ENCODE peak calls at places on chromosome 4, in five cellular contexts. One of them, this sample, is unnamed.

GRCh38 chr4:140049924-140050681 is 103.9 kb downstream of the MAML3 start:
- DNase-seq in esophagus squamous epithelium: no peak
- DNase-seq in cardiac fibroblast: peak
- DNase-seq in upper lobe of right lung: no peak
- DNase-seq in epithelial cell of esophagus: peak
- DNase-seq in this sample: no peak

GRCh38 chr4:7210818-7211217 is 18.5 kb downstream of the SORCS2 start:
- DNase-seq in cardiac fibroblast: peak
- DNase-seq in epithelial cell of esophagus: no peak
- DNase-seq in esophagus squamous epithelium: no peak
- DNase-seq in upper lobe of right lung: no peak
- DNase-seq in this sample: no peak

GRCh38 chr4:6730603-6731300 is 14.8 kb downstream of the BLOC1S4 start:
- DNase-seq in cardiac fibroblast: no peak
- DNase-seq in epithelial cell of esophagus: no peak
- DNase-seq in esophagus squamous epithelium: no peak
- DNase-seq in upper lobe of right lung: no peak
- DNase-seq in this sample: no peak

GRCh38 chr4:140888059-140888458 is 131.9 kb upstream of the TBC1D9 start:
- DNase-seq in epithelial cell of esophagus: no peak
- DNase-seq in esophagus squamous epithelium: no peak
- DNase-seq in upper lobe of right lung: no peak
- DNase-seq in cardiac fibroblast: no peak
- DNase-seq in this sample: no peak

GRCh38 chr4:99087887-99088484 is 602 bp downstream of the ADH5 start:
- DNase-seq in upper lobe of right lung: peak
- DNase-seq in cardiac fibroblast: peak
- DNase-seq in esophagus squamous epithelium: no peak
- DNase-seq in epithelial cell of esophagus: peak
- DNase-seq in this sample: peak

GRCh38 chr4:108146346-108146745 is 22.4 kb downstream of the LEF1 start:
- DNase-seq in cardiac fibroblast: no peak
- DNase-seq in epithelial cell of esophagus: no peak
- DNase-seq in upper lobe of right lung: no peak
- DNase-seq in esophagus squamous epithelium: no peak
- DNase-seq in this sample: no peak

GRCh38 chr4:997375-998071 is 4.3 kb upstream of the SLC26A1 start:
- DNase-seq in epithelial cell of esophagus: no peak
- DNase-seq in cardiac fibroblast: no peak
- DNase-seq in esophagus squamous epithelium: no peak
- DNase-seq in upper lobe of right lung: no peak
- DNase-seq in this sample: no peak

GRCh38 chr4:38574559-38575333 is 89.3 kb upstream of the KLF3 start:
- DNase-seq in upper lobe of right lung: no peak
- DNase-seq in cardiac fibroblast: no peak
- DNase-seq in epithelial cell of esophagus: no peak
- DNase-seq in esophagus squamous epithelium: no peak
- DNase-seq in this sample: no peak

GRCh38 chr4:54571762-54572542 is 85.8 kb upstream of the KIT start:
- DNase-seq in esophagus squamous epithelium: no peak
- DNase-seq in cardiac fibroblast: no peak
- DNase-seq in upper lobe of right lung: no peak
- DNase-seq in epithelial cell of esophagus: no peak
- DNase-seq in this sample: no peak

GRCh38 chr4:21768349-21769310 is 179.9 kb downstream of the KCNIP4 start:
- DNase-seq in epithelial cell of esophagus: peak
- DNase-seq in cardiac fibroblast: peak
- DNase-seq in upper lobe of right lung: no peak
- DNase-seq in esophagus squamous epithelium: no peak
- DNase-seq in this sample: peak

GRCh38 chr4:174107749-174108354 is 175.6 kb downstream of the FBXO8 start:
- DNase-seq in epithelial cell of esophagus: no peak
- DNase-seq in esophagus squamous epithelium: no peak
- DNase-seq in cardiac fibroblast: peak
- DNase-seq in upper lobe of right lung: no peak
- DNase-seq in this sample: no peak

GRCh38 chr4:26289421-26289820 is 31.4 kb upstream of the RBPJ start:
- DNase-seq in esophagus squamous epithelium: no peak
- DNase-seq in epithelial cell of esophagus: peak
- DNase-seq in cardiac fibroblast: no peak
- DNase-seq in upper lobe of right lung: no peak
- DNase-seq in this sample: no peak

GRCh38 chr4:99447079-99447478 is 11.9 kb upstream of the ADH7 start:
- DNase-seq in epithelial cell of esophagus: peak
- DNase-seq in upper lobe of right lung: no peak
- DNase-seq in cardiac fibroblast: peak
- DNase-seq in esophagus squamous epithelium: no peak
- DNase-seq in this sample: no peak

GRCh38 chr4:10115271-10115656 is 1.3 kb downstream of the WDR1 start:
- DNase-seq in upper lobe of right lung: no peak
- DNase-seq in cardiac fibroblast: peak
- DNase-seq in esophagus squamous epithelium: no peak
- DNase-seq in epithelial cell of esophagus: peak
- DNase-seq in this sample: no peak

GRCh38 chr4:3635090-3635820 is 103.0 kb upstream of the LRPAP1 start:
- DNase-seq in epithelial cell of esophagus: no peak
- DNase-seq in cardiac fibroblast: no peak
- DNase-seq in upper lobe of right lung: no peak
- DNase-seq in esophagus squamous epithelium: no peak
- DNase-seq in this sample: no peak

GRCh38 chr4:36338973-36339372 is 57.6 kb downstream of the DTHD1 start:
- DNase-seq in upper lobe of right lung: no peak
- DNase-seq in cardiac fibroblast: no peak
- DNase-seq in epithelial cell of esophagus: no peak
- DNase-seq in esophagus squamous epithelium: no peak
- DNase-seq in this sample: no peak

GRCh38 chr4:139866270-139866962 is 200.8 kb downstream of the MGST2 start:
- DNase-seq in epithelial cell of esophagus: no peak
- DNase-seq in cardiac fibroblast: no peak
- DNase-seq in upper lobe of right lung: no peak
- DNase-seq in esophagus squamous epithelium: no peak
- DNase-seq in this sample: no peak

GRCh38 chr4:10173754-10174749 is 57.5 kb upstream of the WDR1 start:
- DNase-seq in esophagus squamous epithelium: no peak
- DNase-seq in epithelial cell of esophagus: peak
- DNase-seq in upper lobe of right lung: peak
- DNase-seq in cardiac fibroblast: no peak
- DNase-seq in this sample: no peak

GRCh38 chr4:1462009-1462767 is 55.9 kb upstream of the NKX1-1 start:
- DNase-seq in cardiac fibroblast: no peak
- DNase-seq in esophagus squamous epithelium: no peak
- DNase-seq in epithelial cell of esophagus: no peak
- DNase-seq in upper lobe of right lung: peak
- DNase-seq in this sample: no peak

GRCh38 chr4:139530833-139531427 is 25.1 kb downstream of the SETD7 start:
- DNase-seq in cardiac fibroblast: peak
- DNase-seq in epithelial cell of esophagus: peak
- DNase-seq in upper lobe of right lung: no peak
- DNase-seq in esophagus squamous epithelium: no peak
- DNase-seq in this sample: no peak

GRCh38 chr4:137253949-137254348 is 278.3 kb downstream of the PCDH18 start:
- DNase-seq in upper lobe of right lung: no peak
- DNase-seq in esophagus squamous epithelium: no peak
- DNase-seq in epithelial cell of esophagus: peak
- DNase-seq in cardiac fibroblast: peak
- DNase-seq in this sample: peak

GRCh38 chr4:35695401-35695800 is 548.9 kb downstream of the ARAP2 start:
- DNase-seq in epithelial cell of esophagus: no peak
- DNase-seq in esophagus squamous epithelium: no peak
- DNase-seq in upper lobe of right lung: no peak
- DNase-seq in cardiac fibroblast: no peak
- DNase-seq in this sample: no peak

GRCh38 chr4:91288702-91289311 is 1015.0 kb upstream of the GRID2 start:
- DNase-seq in cardiac fibroblast: no peak
- DNase-seq in esophagus squamous epithelium: no peak
- DNase-seq in upper lobe of right lung: no peak
- DNase-seq in epithelial cell of esophagus: peak
- DNase-seq in this sample: no peak

GRCh38 chr4:139438141-139438540 is 15.8 kb upstream of the RAB33B start:
- DNase-seq in epithelial cell of esophagus: no peak
- DNase-seq in upper lobe of right lung: no peak
- DNase-seq in cardiac fibroblast: no peak
- DNase-seq in esophagus squamous epithelium: no peak
- DNase-seq in this sample: no peak

GRCh38 chr4:44736900-44737299 is 10.5 kb upstream of the GNPDA2 start:
- DNase-seq in epithelial cell of esophagus: no peak
- DNase-seq in cardiac fibroblast: no peak
- DNase-seq in esophagus squamous epithelium: no peak
- DNase-seq in upper lobe of right lung: no peak
- DNase-seq in this sample: no peak

GRCh38 chr4:143358923-143359694 is 22.4 kb downstream of the GAB1 start:
- DNase-seq in epithelial cell of esophagus: peak
- DNase-seq in cardiac fibroblast: peak
- DNase-seq in esophagus squamous epithelium: no peak
- DNase-seq in upper lobe of right lung: no peak
- DNase-seq in this sample: no peak

GRCh38 chr4:165288639-165289428 is 38.6 kb upstream of the MSMO1 start:
- DNase-seq in epithelial cell of esophagus: peak
- DNase-seq in esophagus squamous epithelium: no peak
- DNase-seq in upper lobe of right lung: no peak
- DNase-seq in cardiac fibroblast: peak
- DNase-seq in this sample: peak

GRCh38 chr4:25767877-25768475 is 94.8 kb downstream of the SEL1L3 start:
- DNase-seq in upper lobe of right lung: no peak
- DNase-seq in epithelial cell of esophagus: peak
- DNase-seq in esophagus squamous epithelium: no peak
- DNase-seq in cardiac fibroblast: peak
- DNase-seq in this sample: peak

GRCh38 chr4:89708903-89709361 is 128.0 kb downstream of the SNCA start:
- DNase-seq in cardiac fibroblast: no peak
- DNase-seq in esophagus squamous epithelium: no peak
- DNase-seq in upper lobe of right lung: no peak
- DNase-seq in epithelial cell of esophagus: no peak
- DNase-seq in this sample: no peak

GRCh38 chr4:3360741-3361140 is 67.9 kb downstream of the RGS12 start:
- DNase-seq in esophagus squamous epithelium: no peak
- DNase-seq in cardiac fibroblast: no peak
- DNase-seq in epithelial cell of esophagus: no peak
- DNase-seq in upper lobe of right lung: no peak
- DNase-seq in this sample: no peak

GRCh38 chr4:150078041-150078995 is at the start of gene DCLK2:
- DNase-seq in esophagus squamous epithelium: no peak
- DNase-seq in cardiac fibroblast: peak
- DNase-seq in epithelial cell of esophagus: peak
- DNase-seq in upper lobe of right lung: peak
- DNase-seq in this sample: peak

GRCh38 chr4:150078996-150079581 is 844 bp downstream of the DCLK2 start:
- DNase-seq in upper lobe of right lung: peak
- DNase-seq in cardiac fibroblast: peak
- DNase-seq in esophagus squamous epithelium: no peak
- DNase-seq in epithelial cell of esophagus: peak
- DNase-seq in this sample: no peak

GRCh38 chr4:150082241-150082640 is 4.0 kb downstream of the DCLK2 start:
- DNase-seq in esophagus squamous epithelium: no peak
- DNase-seq in epithelial cell of esophagus: no peak
- DNase-seq in upper lobe of right lung: no peak
- DNase-seq in cardiac fibroblast: no peak
- DNase-seq in this sample: no peak

GRCh38 chr4:150080875-150081274 is 2.6 kb downstream of the DCLK2 start:
- DNase-seq in upper lobe of right lung: no peak
- DNase-seq in esophagus squamous epithelium: no peak
- DNase-seq in epithelial cell of esophagus: no peak
- DNase-seq in cardiac fibroblast: no peak
- DNase-seq in this sample: no peak

GRCh38 chr4:150080335-150080734 is 2.1 kb downstream of the DCLK2 start:
- DNase-seq in esophagus squamous epithelium: no peak
- DNase-seq in upper lobe of right lung: no peak
- DNase-seq in cardiac fibroblast: peak
- DNase-seq in epithelial cell of esophagus: no peak
- DNase-seq in this sample: no peak
- H3K4me3 ChIP-seq in esophagus squamous epithelium: no peak
- H3K4me3 ChIP-seq in upper lobe of right lung: peak
- H3K4me3 ChIP-seq in cardiac fibroblast: no peak
- H3K4me3 ChIP-seq in epithelial cell of esophagus: no peak
- H3K4me3 ChIP-seq in this sample: peak

DNA sequence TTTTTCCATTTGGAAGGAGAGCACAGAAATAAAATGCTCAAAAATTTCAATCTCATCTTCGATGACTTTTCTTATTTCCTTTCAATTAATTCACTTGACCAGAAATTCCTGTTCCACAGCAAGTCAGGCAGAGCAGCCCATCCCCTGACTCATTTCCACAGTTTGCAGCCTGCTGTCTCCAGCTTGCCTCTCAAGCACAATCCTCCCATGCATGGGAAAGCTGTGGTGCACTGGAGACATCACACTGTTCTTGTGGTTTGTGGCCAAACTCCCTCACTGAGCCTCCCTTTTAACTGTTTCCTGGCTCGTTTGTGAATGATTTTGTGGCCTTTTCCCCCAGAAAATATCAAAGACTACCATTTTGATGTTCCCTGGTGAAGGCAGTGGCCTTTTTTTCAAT is 114.0 kb upstream of the ENPEP start:
- DNase-seq in esophagus squamous epithelium: no peak
- DNase-seq in upper lobe of right lung: no peak
- DNase-seq in epithelial cell of esophagus: peak
- DNase-seq in cardiac fibroblast: peak
- DNase-seq in this sample: peak
- H3K4me3 ChIP-seq in esophagus squamous epithelium: no peak
- H3K4me3 ChIP-seq in upper lobe of right lung: no peak
- H3K4me3 ChIP-seq in epithelial cell of esophagus: no peak
- H3K4me3 ChIP-seq in cardiac fibroblast: no peak
- H3K4me3 ChIP-seq in this sample: no peak

DNA sequence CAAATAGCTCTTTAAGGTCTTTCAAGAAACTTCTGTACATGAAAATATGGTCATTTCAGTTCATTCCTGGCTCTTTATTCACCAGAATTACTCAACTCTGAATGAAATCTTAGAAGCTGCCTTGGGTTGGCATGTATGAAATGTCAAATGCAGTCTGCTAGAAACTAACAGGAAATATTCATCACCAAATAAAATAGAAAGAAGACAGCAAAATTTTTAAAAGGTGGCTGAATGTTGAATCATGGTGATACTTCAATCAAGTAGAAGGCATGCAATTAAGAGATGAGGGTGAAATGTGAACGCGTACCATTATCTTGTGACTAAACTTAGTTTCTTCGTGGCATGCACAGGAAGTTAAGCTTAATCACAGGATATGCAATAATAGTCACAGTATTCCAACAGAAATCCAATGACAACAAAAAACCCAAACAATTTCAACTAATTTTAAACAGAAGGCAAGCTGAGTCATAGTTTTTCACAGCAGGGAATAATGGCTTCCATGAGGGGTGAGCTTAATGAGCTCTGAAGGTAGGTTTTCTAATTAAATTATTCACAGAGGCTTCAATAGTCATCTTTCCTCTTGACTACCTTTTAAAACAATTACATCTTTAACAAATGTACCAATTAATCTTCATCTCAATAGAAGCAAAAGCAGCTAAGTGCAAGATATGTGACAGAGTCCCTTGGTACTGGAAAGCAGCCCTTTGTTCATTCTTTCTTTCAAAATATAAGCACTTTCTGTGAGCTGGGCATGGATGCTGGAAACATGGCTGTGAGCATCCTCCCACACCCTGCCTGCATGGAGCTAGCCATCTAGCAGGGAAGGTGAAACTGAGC is 44.5 kb downstream of the SCFD2 start:
- DNase-seq in esophagus squamous epithelium: no peak
- DNase-seq in cardiac fibroblast: peak
- DNase-seq in upper lobe of right lung: no peak
- DNase-seq in epithelial cell of esophagus: peak
- DNase-seq in this sample: peak
- H3K4me3 ChIP-seq in esophagus squamous epithelium: no peak
- H3K4me3 ChIP-seq in cardiac fibroblast: peak
- H3K4me3 ChIP-seq in upper lobe of right lung: no peak
- H3K4me3 ChIP-seq in epithelial cell of esophagus: no peak
- H3K4me3 ChIP-seq in this sample: peak

GRCh38 chr4:185398618-185399017 is 2.0 kb downstream of the ANKRD37 start:
- DNase-seq in esophagus squamous epithelium: no peak
- DNase-seq in epithelial cell of esophagus: no peak
- DNase-seq in upper lobe of right lung: no peak
- DNase-seq in cardiac fibroblast: peak
- DNase-seq in this sample: no peak
- H3K4me3 ChIP-seq in esophagus squamous epithelium: peak
- H3K4me3 ChIP-seq in epithelial cell of esophagus: no peak
- H3K4me3 ChIP-seq in upper lobe of right lung: no peak
- H3K4me3 ChIP-seq in cardiac fibroblast: no peak
- H3K4me3 ChIP-seq in this sample: no peak

This sample was measured in astrocyte of the cerebellum.